ENCODE peak calls at places on chromosomes 11 and 22, in five cellular contexts. One of them, this sample, is unnamed.

GRCh38 chr22:50641696-50642607 is 14.0 kb upstream of the ARSA start:
- DNase-seq in tibial nerve: no peak
- DNase-seq in substantia nigra: peak; percentile 23
- DNase-seq in AG20443: peak; percentile 45
- DNase-seq in HT1080: no peak
- DNase-seq in this sample: no peak

GRCh38 chr11:64148200-64148916 is 17.6 kb downstream of the MACROD1 start:
- DNase-seq in substantia nigra: peak; percentile 80
- DNase-seq in AG20443: peak; percentile 89
- DNase-seq in tibial nerve: peak; percentile 58
- DNase-seq in HT1080: peak; percentile 58
- DNase-seq in this sample: peak; percentile 64

GRCh38 chr11:3865388-3866193 is 10.1 kb downstream of the STIM1 start:
- DNase-seq in substantia nigra: no peak
- DNase-seq in HT1080: peak; percentile 76
- DNase-seq in tibial nerve: no peak
- DNase-seq in AG20443: peak; percentile 59
- DNase-seq in this sample: no peak

GRCh38 chr11:78478536-78478935 is 60.9 kb upstream of the GAB2 start:
- DNase-seq in HT1080: no peak
- DNase-seq in tibial nerve: no peak
- DNase-seq in substantia nigra: no peak
- DNase-seq in AG20443: no peak
- DNase-seq in this sample: no peak

GRCh38 chr11:48101044-48101733 is 115.4 kb upstream of the OR4B1 start:
- DNase-seq in AG20443: no peak
- DNase-seq in tibial nerve: no peak
- DNase-seq in HT1080: no peak
- DNase-seq in substantia nigra: no peak
- DNase-seq in this sample: no peak

GRCh38 chr11:92739020-92739419 is 230.4 kb upstream of the MTNR1B start:
- DNase-seq in HT1080: no peak
- DNase-seq in tibial nerve: no peak
- DNase-seq in AG20443: no peak
- DNase-seq in substantia nigra: no peak
- DNase-seq in this sample: no peak

GRCh38 chr11:112051768-112052167 is 22.0 kb downstream of the PIH1D2 start:
- DNase-seq in substantia nigra: no peak
- DNase-seq in tibial nerve: no peak
- DNase-seq in AG20443: no peak
- DNase-seq in HT1080: no peak
- DNase-seq in this sample: no peak

GRCh38 chr11:62603072-62603408 is 1.4 kb upstream of the MTA2 start:
- DNase-seq in substantia nigra: no peak
- DNase-seq in tibial nerve: no peak
- DNase-seq in HT1080: no peak
- DNase-seq in AG20443: no peak
- DNase-seq in this sample: no peak

GRCh38 chr22:38056969-38057841 is at the start of gene PICK1:
- DNase-seq in AG20443: peak; percentile 92
- DNase-seq in substantia nigra: peak; percentile 86
- DNase-seq in tibial nerve: peak; percentile 77
- DNase-seq in HT1080: peak; percentile 90
- DNase-seq in this sample: peak; percentile 72

GRCh38 chr22:45784357-45785277 is 113.0 kb downstream of the ATXN10 start:
- DNase-seq in HT1080: no peak
- DNase-seq in substantia nigra: no peak
- DNase-seq in tibial nerve: no peak
- DNase-seq in AG20443: no peak
- DNase-seq in this sample: no peak

GRCh38 chr11:45778341-45778740 is 26.6 kb upstream of the SLC35C1 start:
- DNase-seq in substantia nigra: no peak
- DNase-seq in HT1080: no peak
- DNase-seq in AG20443: no peak
- DNase-seq in tibial nerve: no peak
- DNase-seq in this sample: no peak

GRCh38 chr11:71498091-71498490 is 29.0 kb upstream of the KRTAP5-7 start:
- DNase-seq in HT1080: no peak
- DNase-seq in tibial nerve: no peak
- DNase-seq in AG20443: no peak
- DNase-seq in substantia nigra: no peak
- DNase-seq in this sample: no peak

GRCh38 chr11:48384670-48385069 is 18.4 kb upstream of the OR4C5 start:
- DNase-seq in tibial nerve: no peak
- DNase-seq in HT1080: no peak
- DNase-seq in AG20443: no peak
- DNase-seq in substantia nigra: no peak
- DNase-seq in this sample: no peak

GRCh38 chr22:45895436-45896152 is 81.4 kb downstream of the WNT7B start:
- DNase-seq in substantia nigra: no peak
- DNase-seq in tibial nerve: no peak
- DNase-seq in HT1080: no peak
- DNase-seq in AG20443: no peak
- DNase-seq in this sample: no peak

GRCh38 chr22:46753360-46753759 is 9.1 kb upstream of the TBC1D22A start:
- DNase-seq in AG20443: no peak
- DNase-seq in substantia nigra: no peak
- DNase-seq in HT1080: no peak
- DNase-seq in tibial nerve: no peak
- DNase-seq in this sample: no peak

GRCh38 chr11:10392680-10393079 is 62.4 kb upstream of the AMPD3 start:
- DNase-seq in AG20443: peak; percentile 28
- DNase-seq in HT1080: no peak
- DNase-seq in tibial nerve: no peak
- DNase-seq in substantia nigra: no peak
- DNase-seq in this sample: no peak

GRCh38 chr11:117851091-117851490 is 25.4 kb downstream of the FXYD6 start:
- DNase-seq in tibial nerve: no peak
- DNase-seq in HT1080: peak; percentile 31
- DNase-seq in AG20443: no peak
- DNase-seq in substantia nigra: no peak
- DNase-seq in this sample: no peak

GRCh38 chr11:69704508-69705245 is 855 bp upstream of the FGF19 start:
- DNase-seq in substantia nigra: no peak
- DNase-seq in HT1080: no peak
- DNase-seq in AG20443: peak; percentile 75
- DNase-seq in tibial nerve: no peak
- DNase-seq in this sample: no peak

GRCh38 chr11:14448229-14448628 is 51.4 kb downstream of the COPB1 start:
- DNase-seq in substantia nigra: no peak
- DNase-seq in AG20443: no peak
- DNase-seq in tibial nerve: no peak
- DNase-seq in HT1080: no peak
- DNase-seq in this sample: no peak

GRCh38 chr11:16194566-16194965 is 161.8 kb downstream of the SOX6 start:
- DNase-seq in HT1080: peak; percentile 9
- DNase-seq in AG20443: no peak
- DNase-seq in tibial nerve: peak; percentile 12
- DNase-seq in substantia nigra: no peak
- DNase-seq in this sample: no peak

GRCh38 chr11:1542267-1542666 is 29.8 kb downstream of the DUSP8 start:
- DNase-seq in substantia nigra: no peak
- DNase-seq in AG20443: no peak
- DNase-seq in tibial nerve: no peak
- DNase-seq in HT1080: no peak
- DNase-seq in this sample: no peak

GRCh38 chr22:31840581-31840980 is 86.8 kb downstream of the DEPDC5 start:
- DNase-seq in HT1080: no peak
- DNase-seq in tibial nerve: no peak
- DNase-seq in substantia nigra: no peak
- DNase-seq in AG20443: no peak
- DNase-seq in this sample: no peak

GRCh38 chr11:86292912-86293606 is 9.0 kb upstream of the HIKESHI start:
- DNase-seq in tibial nerve: no peak
- DNase-seq in AG20443: no peak
- DNase-seq in HT1080: no peak
- DNase-seq in substantia nigra: no peak
- DNase-seq in this sample: no peak

GRCh38 chr11:4156571-4156970 is 62.0 kb downstream of the RRM1 start:
- DNase-seq in substantia nigra: no peak
- DNase-seq in tibial nerve: no peak
- DNase-seq in HT1080: no peak
- DNase-seq in AG20443: no peak
- DNase-seq in this sample: no peak

GRCh38 chr11:9137293-9138132 is 46.1 kb upstream of the SCUBE2 start:
- DNase-seq in tibial nerve: peak; percentile 53
- DNase-seq in substantia nigra: peak; percentile 43
- DNase-seq in AG20443: peak; percentile 84
- DNase-seq in HT1080: peak; percentile 75
- DNase-seq in this sample: peak; percentile 63

GRCh38 chr22:49295465-49295743 is 532.3 kb downstream of the BRD1 start:
- DNase-seq in substantia nigra: no peak
- DNase-seq in tibial nerve: no peak
- DNase-seq in HT1080: no peak
- DNase-seq in AG20443: no peak
- DNase-seq in this sample: no peak

GRCh38 chr11:103257360-103257759 is 148.1 kb downstream of the DYNC2H1 start:
- DNase-seq in HT1080: peak; percentile 51
- DNase-seq in substantia nigra: no peak
- DNase-seq in AG20443: peak; percentile 13
- DNase-seq in tibial nerve: no peak
- DNase-seq in this sample: no peak

GRCh38 chr11:6705905-6706535 is 22.9 kb upstream of the MRPL17 start:
- DNase-seq in AG20443: peak; percentile 74
- DNase-seq in substantia nigra: no peak
- DNase-seq in tibial nerve: peak; percentile 32
- DNase-seq in HT1080: peak; percentile 37
- DNase-seq in this sample: no peak

GRCh38 chr11:3920148-3920852 is 64.8 kb downstream of the STIM1 start:
- DNase-seq in substantia nigra: no peak
- DNase-seq in tibial nerve: peak; percentile 47
- DNase-seq in AG20443: peak; percentile 49
- DNase-seq in HT1080: peak; percentile 61
- DNase-seq in this sample: peak; percentile 84

GRCh38 chr22:35525687-35526332 is 14.8 kb upstream of the RASD2 start:
- DNase-seq in tibial nerve: no peak
- DNase-seq in substantia nigra: no peak
- DNase-seq in AG20443: no peak
- DNase-seq in HT1080: no peak
- DNase-seq in this sample: no peak

GRCh38 chr11:47394322-47395224 is 13.8 kb upstream of the SLC39A13 start:
- DNase-seq in tibial nerve: no peak
- DNase-seq in HT1080: peak; percentile 84
- DNase-seq in AG20443: no peak
- DNase-seq in substantia nigra: no peak
- DNase-seq in this sample: peak; percentile 91

GRCh38 chr22:29704528-29705285 is 15.1 kb upstream of the CABP7 start:
- DNase-seq in HT1080: peak; percentile 23
- DNase-seq in tibial nerve: peak; percentile 26
- DNase-seq in AG20443: peak; percentile 66
- DNase-seq in substantia nigra: peak; percentile 76
- DNase-seq in this sample: no peak